ENCODE peak calls at places on chromosomes 11 and 22, in seven cellular contexts. H is tibial nerve, I is A549, J is sigmoid colon, T is SK-N-SH, Y is stomach, R is ovary. Z is an unnamed sample.

GRCh38 chr11:69593851-69594250 is 47.1 kb upstream of the CCND1 start:
- DNase-seq in J (no peak), T (no peak), Y (no peak), H (no peak), I (peak), R (no peak), Z (no peak)

GRCh38 chr11:125949271-125950177 is 3.7 kb downstream of the VSIG10L2 start:
- DNase-seq in I (no peak), T (no peak), R (no peak), Y (no peak), J (no peak), H (no peak), Z (no peak)

GRCh38 chr22:42169055-42169469 is 38.5 kb upstream of the CYP2D6 start:
- DNase-seq in R (peak), J (peak), T (peak), I (peak), Y (peak), H (peak), Z (no peak)

GRCh38 chr22:30238661-30239420 is 7.7 kb downstream of the LIF start:
- DNase-seq in I (peak), J (peak), T (no peak), Y (no peak), R (peak), H (no peak), Z (no peak)

GRCh38 chr22:47474464-47474863 is 712.0 kb downstream of the TBC1D22A start:
- DNase-seq in H (no peak), Y (no peak), T (no peak), R (no peak), I (no peak), J (no peak), Z (no peak)

GRCh38 chr11:40328890-40329617 is 1130.4 kb downstream of the LRRC4C start:
- DNase-seq in I (peak), R (no peak), T (peak), Y (peak), H (no peak), J (peak), Z (no peak)

GRCh38 chr11:16923987-16924386 is 90.2 kb downstream of the PLEKHA7 start:
- DNase-seq in H (no peak), T (no peak), Y (peak), J (no peak), R (no peak), I (no peak), Z (no peak)

GRCh38 chr22:46289244-46289891 is 7.3 kb upstream of the GTSE1 start:
- DNase-seq in R (no peak), J (no peak), T (no peak), Y (no peak), H (no peak), I (no peak), Z (no peak)

GRCh38 chr11:61693897-61694840 is 14.0 kb downstream of the DAGLA start:
- DNase-seq in Y (no peak), J (peak), R (no peak), T (no peak), I (no peak), H (no peak), Z (no peak)

GRCh38 chr11:65606876-65607613 is 7.0 kb downstream of the MAP3K11 start:
- DNase-seq in I (peak), T (peak), Y (peak), R (peak), H (peak), J (peak), Z (peak)

GRCh38 chr22:25494774-25495173 is 69.7 kb upstream of the GRK3 start:
- DNase-seq in T (no peak), Y (no peak), I (no peak), R (no peak), J (no peak), H (no peak), Z (no peak)

GRCh38 chr11:78752528-78752927 is 177.9 kb upstream of the NARS2 start:
- DNase-seq in R (no peak), H (no peak), J (no peak), T (no peak), Y (no peak), I (no peak), Z (no peak)

GRCh38 chr11:9153651-9154050 is 62.3 kb upstream of the SCUBE2 start:
- DNase-seq in R (no peak), Y (no peak), I (no peak), H (no peak), T (no peak), J (no peak), Z (no peak)

GRCh38 chr11:76810151-76810853 is 27.1 kb downstream of the TSKU start:
- DNase-seq in Y (no peak), J (no peak), T (no peak), I (peak), R (no peak), H (no peak), Z (peak)

GRCh38 chr11:14414470-14415461 is 55.8 kb upstream of the RRAS2 start:
- DNase-seq in T (no peak), J (no peak), R (no peak), I (no peak), Y (no peak), H (no peak), Z (no peak)

GRCh38 chr11:6319879-6320410 is 356 bp downstream of the CAVIN3 start:
- DNase-seq in J (peak), R (peak), I (peak), T (peak), H (peak), Y (peak), Z (peak)

GRCh38 chr11:111417766-111418435 is 38.8 kb upstream of the POU2AF1 start:
- DNase-seq in Y (no peak), T (no peak), H (peak), I (no peak), J (peak), R (peak), Z (no peak)

GRCh38 chr11:112797653-112798293 is 163.4 kb upstream of the NCAM1 start:
- DNase-seq in Y (peak), H (no peak), T (no peak), R (no peak), J (no peak), I (peak), Z (no peak)

GRCh38 chr11:10298342-10298741 is 4.3 kb upstream of the SBF2 start:
- DNase-seq in H (no peak), R (no peak), Y (no peak), T (no peak), J (no peak), I (peak), Z (no peak)

GRCh38 chr11:28838741-28839140 is 730.6 kb downstream of the METTL15 start:
- DNase-seq in R (no peak), Y (no peak), J (no peak), T (no peak), I (no peak), H (no peak), Z (no peak)

GRCh38 chr11:34825670-34826383 is 90.4 kb downstream of the APIP start:
- DNase-seq in T (no peak), Y (peak), H (no peak), I (no peak), J (no peak), R (no peak), Z (no peak)
- TF ChIP-seq EP300 in T (no peak), Y (no peak), H (no peak), I (no peak), J (no peak), R (no peak), Z (no peak)

GRCh38 chr11:8122173-8122572 is 41.2 kb downstream of the TUB start:
- DNase-seq in T (no peak), H (no peak), J (no peak), R (no peak), I (no peak), Y (no peak), Z (no peak)

DNA sequence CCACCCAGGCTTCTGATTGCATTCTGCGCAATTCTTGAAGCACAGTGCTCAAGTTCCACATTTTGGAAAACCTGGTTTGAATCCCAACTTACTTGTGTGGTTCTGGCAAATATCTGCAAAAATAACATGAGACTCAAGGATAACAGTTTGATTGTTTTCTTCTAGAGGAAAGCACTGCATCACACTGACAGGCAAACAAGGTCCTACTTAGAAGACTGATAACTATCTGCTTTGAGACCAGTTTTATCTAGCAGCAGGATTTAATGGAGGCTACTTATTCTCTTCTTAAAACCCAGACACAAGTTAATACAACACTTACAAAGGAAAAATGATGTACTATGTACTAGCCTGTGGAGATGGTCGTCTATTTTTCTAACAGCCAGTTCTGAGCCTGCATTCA is 41.4 kb downstream of the RIC3 start:
- DNase-seq in J (no peak), Y (no peak), T (no peak), I (no peak), H (no peak), R (no peak), Z (no peak)
- H3K4me3 ChIP-seq in J (no peak), Y (no peak), T (no peak), I (no peak), H (no peak), R (no peak), Z (no peak)

GRCh38 chr11:129292092-129292491 is 83.6 kb upstream of the BARX2 start:
- DNase-seq in H (no peak), J (no peak), Y (no peak), I (no peak), R (no peak), T (no peak), Z (no peak)

GRCh38 chr11:129289350-129290040 is 86.2 kb upstream of the BARX2 start:
- DNase-seq in T (no peak), J (no peak), Y (no peak), H (no peak), R (no peak), I (no peak), Z (no peak)

GRCh38 chr11:129290966-129291365 is 84.7 kb upstream of the BARX2 start:
- DNase-seq in Y (no peak), I (no peak), R (no peak), J (no peak), H (no peak), T (no peak), Z (no peak)

GRCh38 chr11:129292768-129293167 is 82.9 kb upstream of the BARX2 start:
- DNase-seq in H (no peak), J (no peak), T (no peak), R (no peak), I (no peak), Y (no peak), Z (no peak)

DNA sequence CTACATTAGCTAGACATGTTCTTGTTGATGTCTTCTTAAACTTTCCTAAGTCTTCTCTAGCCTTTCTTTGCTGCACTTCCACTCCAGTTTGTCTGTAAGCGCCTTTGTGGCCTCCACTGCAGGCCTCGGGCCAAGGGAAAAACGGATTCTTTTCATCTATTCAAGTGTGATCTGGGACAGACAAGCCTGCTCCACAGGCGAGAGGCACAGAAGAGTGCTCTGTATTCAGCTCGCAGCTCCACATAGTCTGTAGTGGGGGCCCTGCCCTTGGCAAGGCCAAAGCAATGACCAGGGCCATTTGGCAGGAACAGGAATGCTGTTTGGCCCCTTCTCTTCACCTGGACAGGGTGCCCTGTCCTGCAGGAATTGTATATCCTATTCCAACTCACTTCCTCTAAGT is 84.1 kb upstream of the BARX2 start:
- DNase-seq in R (no peak), I (no peak), T (no peak), Y (no peak), J (no peak), H (no peak), Z (no peak)
- H3K27ac ChIP-seq in R (no peak), I (no peak), T (no peak), Y (no peak), J (no peak), H (no peak), Z (no peak)

DNA sequence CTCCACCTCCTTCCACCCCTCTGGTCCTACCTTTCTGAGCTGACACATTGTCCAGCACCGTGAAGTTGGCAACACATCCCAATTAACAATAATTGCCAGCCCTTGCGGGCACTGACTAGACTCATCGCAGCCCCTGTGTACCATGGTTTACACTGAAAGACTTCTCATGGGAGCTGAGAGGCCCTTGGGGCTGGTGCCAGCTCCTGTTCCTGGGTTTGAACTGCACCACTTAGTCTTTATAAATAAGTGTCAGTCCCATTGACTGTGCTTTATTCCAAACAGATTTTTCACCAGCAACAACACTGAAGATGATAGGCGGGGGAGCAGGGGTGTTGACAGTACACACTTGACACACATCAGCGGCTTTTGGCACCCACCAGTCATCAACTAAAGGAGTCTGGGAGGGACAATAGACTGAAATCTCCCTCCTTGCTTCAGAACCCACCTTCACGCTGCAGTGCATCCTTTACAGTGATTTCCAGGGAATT is 447.3 kb downstream of the NTM start:
- DNase-seq in I (no peak), T (no peak), H (no peak), R (no peak), Y (no peak), J (no peak), Z (no peak)
- TF ChIP-seq EP300 in I (no peak), T (no peak), H (no peak), R (no peak), Y (no peak), J (no peak), Z (no peak)

DNA sequence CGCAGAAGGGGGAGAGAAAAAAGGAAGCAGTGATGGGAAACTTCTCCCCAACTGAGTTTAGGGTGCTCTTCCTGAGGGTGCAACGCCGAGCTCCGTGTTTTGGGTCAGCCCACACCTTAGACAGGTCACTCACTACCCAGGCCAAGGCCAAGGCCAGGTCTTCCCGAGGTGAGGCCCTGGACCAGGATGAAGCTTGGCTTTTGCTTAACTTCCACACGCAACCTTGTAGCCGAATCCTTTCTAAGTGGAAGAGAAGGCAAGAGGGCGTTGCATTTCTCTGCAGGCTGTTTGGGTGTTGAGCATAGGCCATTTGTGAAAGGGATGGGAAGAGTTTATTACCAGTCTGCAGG is 1.4 kb downstream of the KREMEN1 start:
- DNase-seq in T (no peak), R (no peak), H (no peak), I (no peak), J (no peak), Y (no peak), Z (no peak)
- H3K4me3 ChIP-seq in T (no peak), R (peak), H (peak), I (no peak), J (peak), Y (peak), Z (peak)

DNA sequence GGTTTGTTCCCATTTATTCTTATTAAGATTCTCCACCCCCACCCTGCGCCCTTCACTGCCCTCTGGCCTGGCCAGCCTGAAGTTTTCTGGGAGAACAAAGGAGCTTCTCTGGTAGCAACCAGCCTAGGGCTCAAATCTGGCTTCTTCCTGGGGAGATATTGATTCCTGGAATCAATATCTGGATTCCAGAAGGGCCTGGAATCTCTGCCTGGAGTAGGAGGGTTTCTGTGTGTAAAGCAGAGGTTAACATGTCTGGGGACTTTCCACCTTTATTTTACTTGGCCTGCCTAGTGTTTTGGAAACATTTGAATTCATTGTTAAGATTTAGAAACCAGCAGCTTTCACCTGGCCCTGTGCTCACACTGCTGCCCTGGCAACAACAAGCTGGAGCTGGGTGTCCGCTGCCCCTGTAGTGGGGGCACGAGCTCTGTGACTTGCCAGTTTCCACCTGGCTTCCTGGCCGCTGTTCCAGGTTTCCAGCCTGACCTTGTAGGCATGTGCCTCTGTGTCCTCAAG is 5.5 kb downstream of the C11orf91 start:
- DNase-seq in Y (peak), J (no peak), I (no peak), H (no peak), R (no peak), T (no peak), Z (no peak)
- H3K27ac ChIP-seq in Y (peak), J (peak), I (peak), H (peak), R (no peak), T (peak), Z (peak)

GRCh38 chr11:43984519-43985385 is 42.3 kb downstream of the C11orf96 start:
- DNase-seq in T (no peak), H (no peak), Y (peak), I (no peak), J (no peak), R (no peak), Z (no peak)
- TF ChIP-seq EP300 in T (no peak), H (no peak), Y (peak), I (no peak), J (peak), R (peak), Z (no peak)

DNA sequence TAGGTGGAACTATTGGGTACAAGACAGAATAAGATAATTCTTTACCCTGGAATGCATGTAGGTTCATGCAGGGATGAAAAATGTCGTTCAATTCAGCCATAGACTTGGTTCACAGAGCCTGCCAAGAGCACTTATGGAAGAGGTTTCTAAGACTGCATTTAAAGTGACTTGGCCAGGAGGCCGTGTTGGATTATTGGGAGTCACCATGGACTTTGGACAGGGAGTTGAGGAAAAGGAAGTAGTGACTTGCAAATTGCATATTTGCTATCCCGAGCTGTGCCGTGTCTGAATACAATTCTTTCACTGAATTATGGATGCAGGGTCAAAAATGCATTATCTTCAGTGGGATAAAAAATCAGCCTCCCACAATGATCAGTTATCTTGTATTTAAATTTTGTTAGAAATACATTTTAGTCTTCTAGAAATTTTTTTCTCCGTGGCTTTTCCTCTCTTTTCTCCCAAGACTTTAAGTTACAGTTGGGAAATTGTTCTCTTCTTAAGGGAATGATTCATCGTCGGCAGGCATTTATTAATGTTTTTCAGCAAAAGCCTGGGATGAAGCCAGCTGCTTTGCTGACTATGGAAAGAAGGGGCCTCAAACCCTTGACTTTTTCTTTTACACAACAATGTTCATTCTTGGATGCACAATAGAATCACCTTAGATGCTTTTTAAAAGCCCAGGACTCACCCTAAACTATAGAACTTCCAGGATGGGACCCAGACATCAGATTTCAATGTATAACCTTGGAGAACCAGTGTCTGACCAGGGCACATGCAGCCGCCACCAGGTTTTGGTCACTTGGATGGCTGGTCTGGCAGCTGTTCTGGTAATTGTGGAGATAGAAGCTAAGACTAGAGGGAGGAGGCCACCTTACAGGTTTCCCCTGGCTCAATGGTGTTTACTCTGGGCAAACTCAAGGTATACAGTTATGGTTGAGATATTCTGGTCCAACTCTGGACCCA is 70.8 kb downstream of the FAT3 start:
- DNase-seq in Y (peak), H (no peak), I (peak), T (no peak), R (no peak), J (no peak), Z (no peak)
- H3K4me3 ChIP-seq in Y (no peak), H (no peak), I (peak), T (no peak), R (no peak), J (no peak), Z (no peak)